ENCODE peak calls at places on chromosomes 12 and 14, in five cellular contexts. L is Panc1, U is transverse colon, A is BE2C, G is foreskin fibroblast. R is an unnamed sample.

GRCh38 chr12:15196221-15196620 is 25.0 kb downstream of the RERG start:
- DNase-seq in L (no peak), U (no peak), A (no peak), G (no peak), R (no peak)

GRCh38 chr12:24539646-24540045 is 409.3 kb downstream of the BCAT1 start:
- DNase-seq in L (no peak), U (no peak), A (no peak), G (no peak), R (no peak)

GRCh38 chr14:74190910-74191575 is 48.2 kb upstream of the VSX2 start:
- DNase-seq in L (no peak), U (no peak), A (peak; percentile 29), G (peak; percentile 6), R (no peak)

GRCh38 chr12:78778339-78778738 is 86.2 kb upstream of the SYT1 start:
- DNase-seq in L (no peak), U (no peak), A (no peak), G (no peak), R (no peak)

GRCh38 chr12:124752437-124753229 is 111.0 kb downstream of the SCARB1 start:
- DNase-seq in L (no peak), U (no peak), A (no peak), G (peak; percentile 81), R (no peak)

GRCh38 chr12:666766-667308 is 3.6 kb upstream of the NINJ2 start:
- DNase-seq in L (no peak), U (no peak), A (no peak), G (no peak), R (no peak)

GRCh38 chr12:31875609-31875964 is 83.6 kb upstream of the RESF1 start:
- DNase-seq in L (no peak), U (no peak), A (no peak), G (no peak), R (no peak)

GRCh38 chr12:121942145-121942718 is 23.8 kb downstream of the CFAP251 start:
- DNase-seq in L (no peak), U (no peak), A (no peak), G (no peak), R (no peak)

GRCh38 chr14:31388687-31389413 is 31.5 kb downstream of the HEATR5A start:
- DNase-seq in L (no peak), U (no peak), A (no peak), G (no peak), R (no peak)

GRCh38 chr12:122721057-122721545 is 4.5 kb upstream of the HCAR3 start:
- DNase-seq in L (no peak), U (no peak), A (no peak), G (no peak), R (no peak)

GRCh38 chr12:6323995-6324711 is 13.7 kb downstream of the PLEKHG6 start:
- DNase-seq in L (no peak), U (no peak), A (no peak), G (no peak), R (no peak)

GRCh38 chr12:6322969-6323339 is 12.5 kb downstream of the PLEKHG6 start:
- DNase-seq in L (no peak), U (no peak), A (no peak), G (no peak), R (no peak)

GRCh38 chr12:6321905-6322304 is 11.4 kb downstream of the PLEKHG6 start:
- DNase-seq in L (no peak), U (no peak), A (no peak), G (no peak), R (no peak)

GRCh38 chr12:6323340-6323994 is 13.0 kb downstream of the PLEKHG6 start:
- DNase-seq in L (peak; percentile 67), U (no peak), A (peak; percentile 62), G (peak; percentile 90), R (peak; percentile 85)

GRCh38 chr12:6322352-6322751 is 11.9 kb downstream of the PLEKHG6 start:
- DNase-seq in L (no peak), U (no peak), A (no peak), G (no peak), R (no peak)
- H3K4me3 ChIP-seq in L (no peak overlapping the region), U (no peak overlapping the region), A (no peak overlapping the region), G (no peak overlapping the region), R (no peak overlapping the region)

GRCh38 chr12:29564925-29565324 is 67.4 kb upstream of the OVCH1 start:
- DNase-seq in L (no peak), U (no peak), A (no peak), G (no peak), R (no peak)

GRCh38 chr12:29565727-29566126 is 68.2 kb upstream of the OVCH1 start:
- DNase-seq in L (no peak), U (no peak), A (no peak), G (no peak), R (no peak)

GRCh38 chr12:29572938-29573337 is 75.5 kb upstream of the OVCH1 start:
- DNase-seq in L (no peak), U (no peak), A (no peak), G (peak; percentile 19), R (no peak)

GRCh38 chr12:29566441-29566840 is 69.0 kb upstream of the OVCH1 start:
- DNase-seq in L (no peak), U (no peak), A (no peak), G (no peak), R (no peak)

GRCh38 chr12:29569392-29569791 is 71.9 kb upstream of the OVCH1 start:
- DNase-seq in L (no peak), U (no peak), A (no peak), G (no peak), R (no peak)
- H3K4me3 ChIP-seq in L (no peak overlapping the region), U (no peak overlapping the region), A (no peak overlapping the region), G (no peak overlapping the region), R (no peak overlapping the region)

GRCh38 chr14:95875831-95876768 is 532 bp upstream of the TUNAR start:
- DNase-seq in L (no peak), U (no peak), A (no peak), G (no peak), R (no peak)
- H3K4me3 ChIP-seq in L (no peak overlapping the region), U (peak overlapping the region; percentile 28), A (no peak overlapping the region), G (no peak overlapping the region), R (no peak overlapping the region)

GRCh38 chr12:68081561-68081960 is 78.0 kb downstream of the IFNG start:
- DNase-seq in L (no peak), U (no peak), A (no peak), G (no peak), R (no peak)

GRCh38 chr12:68080577-68080976 is 79.0 kb downstream of the IFNG start:
- DNase-seq in L (no peak), U (no peak), A (no peak), G (no peak), R (no peak)

GRCh38 chr12:68089101-68089500 is 70.4 kb downstream of the IFNG start:
- DNase-seq in L (no peak), U (no peak), A (no peak), G (no peak), R (no peak)

GRCh38 chr12:68086019-68086603 is 73.4 kb downstream of the IFNG start:
- DNase-seq in L (no peak), U (no peak), A (no peak), G (no peak), R (no peak)
- H3K4me3 ChIP-seq in L (no peak overlapping the region), U (no peak overlapping the region), A (no peak overlapping the region), G (no peak overlapping the region), R (no peak overlapping the region)

GRCh38 chr12:44462729-44463128 is 413.4 kb downstream of the NELL2 start:
- DNase-seq in L (no peak), U (no peak), A (no peak), G (no peak), R (no peak)

GRCh38 chr12:44459569-44459968 is 416.5 kb downstream of the NELL2 start:
- DNase-seq in L (no peak), U (no peak), A (no peak), G (no peak), R (no peak)

DNA sequence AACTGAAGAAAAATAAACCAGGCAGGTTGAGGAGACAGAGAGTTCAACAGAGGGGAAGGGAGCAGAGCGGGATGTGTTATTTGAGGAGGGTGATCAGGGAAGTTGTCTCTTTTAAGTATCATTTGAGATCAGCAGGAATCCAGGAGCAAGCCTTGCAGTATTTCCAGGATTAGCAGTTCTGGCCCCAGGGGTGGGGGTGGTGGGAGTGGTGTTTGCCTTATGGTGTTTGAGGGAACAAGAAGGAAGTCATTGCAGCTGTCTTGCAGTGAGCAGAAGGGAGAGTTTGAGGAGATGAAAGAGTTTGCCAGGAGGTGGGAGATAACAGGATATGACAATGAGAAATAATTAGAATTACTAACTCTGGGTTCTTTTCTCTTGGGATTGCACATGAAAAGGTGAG is 418.6 kb downstream of the NELL2 start:
- DNase-seq in L (no peak), U (no peak), A (no peak), G (no peak), R (no peak)
- H3K4me3 ChIP-seq in L (no peak overlapping the region), U (no peak overlapping the region), A (no peak overlapping the region), G (no peak overlapping the region), R (no peak overlapping the region)

GRCh38 chr12:89506050-89506449 is 18.5 kb downstream of the GALNT4 start:
- DNase-seq in L (no peak), U (no peak), A (no peak), G (no peak), R (no peak)
- H3K4me3 ChIP-seq in L (no peak overlapping the region), U (no peak overlapping the region), A (no peak overlapping the region), G (no peak overlapping the region), R (no peak overlapping the region)

GRCh38 chr12:4445156-4446020 is at the start of gene FGF6:
- DNase-seq in L (no peak), U (no peak), A (no peak), G (no peak), R (no peak)
- H3K4me3 ChIP-seq in L (no peak within 1 kb of the TSS), U (no peak within 1 kb of the TSS), A (no peak within 1 kb of the TSS), G (no peak within 1 kb of the TSS), R (no peak within 1 kb of the TSS)

GRCh38 chr14:100190126-100190525 is 30.7 kb upstream of the DEGS2 start:
- DNase-seq in L (no peak), U (no peak), A (no peak), G (no peak), R (no peak)

GRCh38 chr14:100192250-100192671 is 32.8 kb upstream of the DEGS2 start:
- DNase-seq in L (no peak), U (peak; percentile 21), A (no peak), G (no peak), R (no peak)

GRCh38 chr14:100192672-100193416 is 33.4 kb upstream of the DEGS2 start:
- DNase-seq in L (peak; percentile 78), U (peak; percentile 100), A (peak; percentile 99), G (peak; percentile 89), R (peak; percentile 75)

GRCh38 chr14:100193417-100194357 is 34.2 kb upstream of the DEGS2 start:
- DNase-seq in L (no peak), U (no peak), A (no peak), G (no peak), R (no peak)

DNA sequence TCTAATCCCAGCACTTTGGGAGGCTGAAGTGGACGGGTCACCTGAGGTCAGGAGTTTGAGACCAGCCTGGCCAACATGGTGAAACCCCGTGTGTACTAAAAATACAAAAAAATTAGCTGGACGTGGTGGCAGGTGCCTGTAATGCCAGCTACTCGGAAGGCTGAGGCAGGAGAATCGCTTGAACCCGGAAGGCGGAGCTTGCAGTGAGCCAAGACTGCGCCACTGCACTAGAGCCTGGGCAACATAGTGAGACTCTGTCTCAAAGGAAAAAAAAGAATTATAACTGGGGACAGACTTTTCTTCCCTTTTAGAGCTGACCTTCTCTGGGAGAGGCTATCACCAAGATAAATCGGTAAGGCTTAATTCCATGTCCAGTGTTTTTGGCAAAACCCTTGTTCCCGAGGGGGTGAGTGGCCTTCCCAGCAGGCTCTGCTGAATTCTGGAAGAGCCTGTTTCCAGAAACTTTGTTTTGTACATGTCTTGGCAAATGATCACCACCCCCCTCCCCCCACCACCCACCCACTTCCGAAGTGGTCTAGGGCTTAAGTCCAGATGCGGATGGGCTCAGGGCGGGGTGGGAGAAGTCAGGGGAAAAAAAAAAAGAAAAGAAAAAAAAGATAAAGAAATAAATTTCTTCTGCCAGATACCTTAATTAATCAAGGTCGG is 32.3 kb upstream of the DEGS2 start:
- DNase-seq in L (no peak), U (no peak), A (no peak), G (no peak), R (no peak)
- H3K4me3 ChIP-seq in L (no peak overlapping the region), U (no peak overlapping the region), A (no peak overlapping the region), G (no peak overlapping the region), R (no peak overlapping the region)

R was measured in AG09309.